ENCODE peak calls at places on chromosomes 6 and 20, in nine cellular contexts. X, K, V, Q, U, F, I, T and J are unnamed samples. For H3K27me3, H3K9me3 and H3K4me1, the result is how much of the 10 kb centered on the place peaks cover.

GRCh38 chr20:62266340-62266739 is 28.0 kb downstream of the OSBPL2 start:
- DNase-seq in X (no peak), V (no peak), I (no peak), U (no peak), F (no peak), T (no peak), Q (no peak), K (no peak), J (no peak)

GRCh38 chr6:133463789-133464188 is 222.6 kb downstream of the EYA4 start:
- DNase-seq in K (no peak), X (no peak), U (no peak), F (no peak), I (no peak), V (no peak), T (no peak), Q (no peak), J (no peak)

GRCh38 chr6:65461121-65461520 is 245.9 kb downstream of the EYS start:
- DNase-seq in Q (no peak), U (no peak), K (no peak), T (no peak), X (no peak), F (no peak), V (no peak), I (no peak), J (no peak)

GRCh38 chr6:57324538-57324937 is 7.1 kb downstream of the PRIM2 start:
- DNase-seq in F (no peak), Q (no peak), V (no peak), I (no peak), X (no peak), U (no peak), T (no peak), K (no peak), J (no peak)

GRCh38 chr6:35945650-35946025 is 24.7 kb upstream of the SRPK1 start:
- DNase-seq in Q (no peak), T (no peak), U (no peak), I (no peak), V (no peak), F (no peak), K (no peak), X (no peak), J (no peak)

GRCh38 chr6:25250878-25251277 is 28.3 kb upstream of the CARMIL1 start:
- DNase-seq in K (no peak), X (no peak), F (no peak), V (no peak), U (no peak), Q (no peak), T (no peak), I (no peak), J (no peak)

GRCh38 chr6:36095497-36096391 is 34.6 kb upstream of the MAPK13 start:
- DNase-seq in V (no peak), K (no peak), F (no peak), X (no peak), T (no peak), I (peak), Q (no peak), U (no peak), J (no peak)

GRCh38 chr6:26053929-26054658 is 33.1 kb upstream of the HFE start:
- DNase-seq in T (no peak), Q (no peak), V (no peak), U (no peak), K (no peak), F (no peak), X (no peak), I (no peak), J (no peak)

GRCh38 chr6:131001945-131002661 is 60.9 kb downstream of the EPB41L2 start:
- DNase-seq in I (no peak), T (no peak), Q (no peak), X (no peak), U (no peak), K (no peak), F (no peak), V (no peak), J (no peak)

GRCh38 chr20:4324611-4325238 is 309.4 kb upstream of the RNF24 start:
- DNase-seq in I (no peak), U (no peak), K (no peak), V (no peak), T (no peak), Q (peak), X (no peak), F (peak), J (no peak)

GRCh38 chr20:346640-347316 is at the start of gene NRSN2:
- DNase-seq in I (peak), T (peak), X (peak), K (peak), U (peak), Q (peak), V (peak), F (no peak), J (no peak)

GRCh38 chr20:10710995-10711775 is 37.4 kb upstream of the JAG1 start:
- DNase-seq in U (no peak), X (no peak), T (no peak), K (no peak), I (no peak), V (no peak), Q (no peak), F (no peak), J (no peak)

GRCh38 chr6:11609324-11610071 is 71.9 kb downstream of the TMEM170B start:
- DNase-seq in F (no peak), T (no peak), V (peak), K (peak), Q (peak), U (peak), I (no peak), X (no peak), J (peak)

GRCh38 chr6:160300076-160300695 is 41.6 kb upstream of the SLC22A2 start:
- DNase-seq in V (no peak), K (peak), U (no peak), F (no peak), Q (no peak), T (no peak), X (no peak), I (peak), J (no peak)

GRCh38 chr20:58760881-58761280 is 68.3 kb downstream of the NPEPL1 start:
- DNase-seq in X (no peak), I (no peak), V (no peak), F (no peak), T (no peak), U (no peak), K (no peak), Q (no peak), J (no peak)
- H3K27me3 ChIP-seq in X (under half), I (under half), V (under half), F (under half), T (under half), U (under half), K (under half), Q (under half), J (under half)

GRCh38 chr6:355373-355772 is 36.2 kb upstream of the IRF4 start:
- DNase-seq in V (peak), X (no peak), K (no peak), U (no peak), T (no peak), F (no peak), I (no peak), Q (no peak), J (no peak)
- H3K9me3 ChIP-seq in V (under half), X (under half), K (under half), U (under half), T (under half), F (under half), I (under half), Q (under half), J (under half)

DNA sequence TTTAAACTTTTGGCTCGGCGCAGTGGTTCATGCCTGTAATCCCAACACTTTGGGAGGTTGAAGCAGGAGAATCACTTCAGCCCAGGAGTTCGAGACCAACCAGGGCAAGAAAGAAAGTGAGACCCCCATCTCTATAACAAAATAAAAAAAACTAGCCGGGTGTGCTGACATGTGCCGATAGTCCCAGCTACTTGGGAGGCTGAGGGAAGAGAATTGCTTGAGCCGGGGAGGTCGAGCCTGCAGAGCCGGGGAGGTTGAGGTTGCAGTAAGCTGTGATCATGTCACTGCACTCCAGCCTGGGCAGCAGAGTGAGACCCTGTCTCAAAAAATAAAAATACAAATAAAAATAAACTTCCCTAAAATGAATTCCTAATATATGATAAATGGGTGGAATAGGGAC is 50.4 kb downstream of the ZMYND8 start:
- DNase-seq in T (no peak), F (no peak), U (no peak), X (no peak), V (no peak), I (no peak), Q (no peak), K (no peak), J (no peak)
- H3K4me1 ChIP-seq in T (under half), F (half or more), U (half or more), X (under half), V (under half), I (under half), Q (under half), K (half or more), J (under half)

DNA sequence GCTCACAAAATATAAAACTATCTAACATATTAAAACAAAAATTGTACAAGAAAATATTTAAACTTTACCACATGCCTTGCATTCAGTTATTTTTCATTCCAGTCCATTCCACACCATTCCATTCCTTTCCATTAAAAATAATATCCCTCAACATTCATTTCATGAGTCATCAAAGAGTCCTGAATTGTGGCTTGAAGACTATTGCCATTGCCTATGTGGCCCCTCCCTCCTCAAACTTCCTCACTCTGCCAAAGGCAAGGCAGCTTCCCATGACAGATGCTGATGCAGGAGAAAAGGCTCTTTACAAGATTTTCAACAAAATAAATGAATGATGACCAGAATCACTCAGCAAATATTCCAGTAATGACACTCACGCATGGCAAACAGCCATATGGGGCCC is 31.7 kb downstream of the IL20RA start:
- DNase-seq in T (no peak), Q (no peak), F (no peak), X (no peak), I (no peak), V (no peak), K (no peak), U (no peak), J (no peak)
- H3K27me3 ChIP-seq in T (under half), Q (under half), F (under half), X (under half), I (under half), V (under half), K (under half), U (under half), J (under half)

GRCh38 chr20:31274441-31274840 is 17.0 kb downstream of the DEFB115 start:
- DNase-seq in X (no peak), K (no peak), I (no peak), V (no peak), T (no peak), U (no peak), Q (no peak), F (no peak), J (no peak)
- H3K9me3 ChIP-seq in X (under half), K (under half), I (under half), V (under half), T (under half), U (under half), Q (under half), F (under half), J (under half)

DNA sequence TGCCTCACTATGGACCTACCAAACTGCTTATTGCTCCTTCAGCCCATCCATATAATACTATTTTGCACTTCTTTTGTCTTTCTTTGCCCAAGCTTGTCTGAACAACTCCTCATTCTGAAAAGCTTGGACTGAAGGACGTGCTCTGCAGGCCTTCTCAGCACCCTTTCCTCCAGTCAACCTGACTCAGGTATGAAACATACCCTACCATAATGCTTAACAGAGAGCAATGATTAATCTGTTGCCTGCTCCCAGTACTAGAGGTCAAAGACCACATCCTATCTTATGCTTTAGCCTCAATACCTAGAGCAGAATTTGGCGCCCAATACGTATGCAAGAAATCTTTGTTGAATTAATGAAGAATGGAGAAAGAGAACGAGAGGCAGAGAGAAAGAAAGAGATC is 55.2 kb downstream of the ATXN1 start:
- DNase-seq in F (no peak), T (no peak), Q (no peak), X (no peak), U (no peak), I (no peak), V (no peak), K (no peak), J (no peak)
- H3K4me1 ChIP-seq in F (under half), T (under half), Q (under half), X (under half), U (under half), I (under half), V (under half), K (under half), J (under half)